ENCODE peak calls at places on chromosomes 12 and 14, in four cellular contexts. One of them, this sample, is unnamed.

GRCh38 chr12:110254971-110255540 is 26.0 kb upstream of the ATP2A2 start:
- DNase-seq in adrenal gland: no peak
- DNase-seq in fibroblast of mammary gland: no peak
- DNase-seq in stomach: no peak
- DNase-seq in this sample: no peak

GRCh38 chr12:46942579-46942978 is 116.8 kb upstream of the SLC38A4 start:
- DNase-seq in adrenal gland: no peak
- DNase-seq in fibroblast of mammary gland: peak
- DNase-seq in stomach: no peak
- DNase-seq in this sample: peak

GRCh38 chr12:41013921-41014642 is 174.0 kb upstream of the PDZRN4 start:
- DNase-seq in adrenal gland: no peak
- DNase-seq in fibroblast of mammary gland: peak
- DNase-seq in stomach: no peak
- DNase-seq in this sample: peak

GRCh38 chr14:104786726-104787675 is 8.5 kb downstream of the AKT1 start:
- DNase-seq in adrenal gland: no peak
- DNase-seq in fibroblast of mammary gland: no peak
- DNase-seq in stomach: no peak
- DNase-seq in this sample: no peak

GRCh38 chr12:53453953-53454640 is 2.2 kb downstream of the PCBP2 start:
- DNase-seq in adrenal gland: no peak
- DNase-seq in fibroblast of mammary gland: peak
- DNase-seq in stomach: no peak
- DNase-seq in this sample: no peak

GRCh38 chr12:107783406-107784376 is 9.2 kb downstream of the ASCL4 start:
- DNase-seq in adrenal gland: no peak
- DNase-seq in fibroblast of mammary gland: no peak
- DNase-seq in stomach: no peak
- DNase-seq in this sample: no peak

GRCh38 chr14:74908861-74909341 is 14.2 kb downstream of the RPS6KL1 start:
- DNase-seq in adrenal gland: no peak
- DNase-seq in fibroblast of mammary gland: no peak
- DNase-seq in stomach: no peak
- DNase-seq in this sample: no peak

GRCh38 chr12:111557271-111558106 is 41.6 kb downstream of the ATXN2 start:
- DNase-seq in adrenal gland: no peak
- DNase-seq in fibroblast of mammary gland: no peak
- DNase-seq in stomach: no peak
- DNase-seq in this sample: no peak

GRCh38 chr12:47686645-47687240 is 19.1 kb downstream of the RPAP3 start:
- DNase-seq in adrenal gland: no peak
- DNase-seq in fibroblast of mammary gland: peak
- DNase-seq in stomach: no peak
- DNase-seq in this sample: peak

GRCh38 chr14:100022772-100023451 is 42.3 kb upstream of the EVL start:
- DNase-seq in adrenal gland: no peak
- DNase-seq in fibroblast of mammary gland: peak
- DNase-seq in stomach: no peak
- DNase-seq in this sample: no peak

GRCh38 chr12:10491766-10492165 is 13.9 kb upstream of the EIF2S3B start:
- DNase-seq in adrenal gland: no peak
- DNase-seq in fibroblast of mammary gland: no peak
- DNase-seq in stomach: no peak
- DNase-seq in this sample: no peak

GRCh38 chr12:694734-695503 is 31.7 kb upstream of the NINJ2 start:
- DNase-seq in adrenal gland: no peak
- DNase-seq in fibroblast of mammary gland: no peak
- DNase-seq in stomach: no peak
- DNase-seq in this sample: no peak
- TF ChIP-seq CTCF in adrenal gland: no peak
- TF ChIP-seq CTCF in fibroblast of mammary gland: no peak
- TF ChIP-seq CTCF in stomach: no peak
- TF ChIP-seq CTCF in this sample: no peak

DNA sequence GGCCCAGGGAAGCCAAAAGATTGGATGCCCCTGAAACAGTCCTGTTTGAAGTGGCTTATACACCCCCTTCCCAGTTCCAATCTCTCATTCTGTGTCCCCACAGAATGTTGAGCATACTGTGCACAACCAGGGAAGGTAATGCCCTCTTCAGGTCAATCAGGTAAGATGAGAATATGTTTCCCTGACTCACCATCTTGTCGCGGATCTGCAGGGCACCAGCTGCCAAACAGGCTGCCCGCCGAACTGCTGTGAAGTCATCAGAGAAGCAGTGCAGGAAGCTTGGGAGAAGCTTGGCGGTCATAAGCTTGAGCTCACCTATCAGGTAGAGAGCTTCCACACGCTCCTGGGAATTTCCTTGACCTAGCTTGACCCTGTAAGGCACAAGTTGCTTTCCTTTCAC is 9.6 kb downstream of the RIOX1 start:
- DNase-seq in adrenal gland: no peak
- DNase-seq in fibroblast of mammary gland: no peak
- DNase-seq in stomach: no peak
- DNase-seq in this sample: peak
- TF ChIP-seq CTCF in adrenal gland: no peak
- TF ChIP-seq CTCF in fibroblast of mammary gland: no peak
- TF ChIP-seq CTCF in stomach: no peak
- TF ChIP-seq CTCF in this sample: no peak

GRCh38 chr12:50201987-50202521 is 34.9 kb upstream of the CERS5 start:
- DNase-seq in adrenal gland: no peak
- DNase-seq in fibroblast of mammary gland: peak
- DNase-seq in stomach: no peak
- DNase-seq in this sample: peak
- TF ChIP-seq CTCF in adrenal gland: no peak
- TF ChIP-seq CTCF in fibroblast of mammary gland: no peak
- TF ChIP-seq CTCF in stomach: no peak
- TF ChIP-seq CTCF in this sample: no peak

DNA sequence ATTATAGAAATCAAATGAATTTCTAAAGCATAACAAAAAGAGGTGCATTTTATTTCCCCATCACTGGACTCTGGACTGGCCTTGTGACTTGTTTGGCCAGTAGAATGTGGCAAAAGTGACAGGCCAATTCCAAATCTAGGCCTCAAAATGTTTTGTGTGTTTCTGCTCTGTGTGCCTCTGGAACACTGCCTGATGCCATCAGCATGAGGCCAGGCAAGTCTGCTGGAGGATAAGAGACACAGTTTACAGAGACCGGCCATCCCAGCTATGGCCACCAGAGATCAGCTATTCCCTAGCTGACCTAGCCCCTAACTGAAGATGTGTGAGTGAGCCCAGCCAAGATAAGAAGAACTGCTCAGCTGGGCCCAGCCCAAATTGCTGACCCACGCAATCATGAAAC is 32.9 kb downstream of the ASCL1 start:
- DNase-seq in adrenal gland: no peak
- DNase-seq in fibroblast of mammary gland: no peak
- DNase-seq in stomach: no peak
- DNase-seq in this sample: no peak
- TF ChIP-seq CTCF in adrenal gland: no peak
- TF ChIP-seq CTCF in fibroblast of mammary gland: no peak
- TF ChIP-seq CTCF in stomach: no peak
- TF ChIP-seq CTCF in this sample: no peak

GRCh38 chr12:77153706-77154105 is 88.3 kb upstream of the E2F7 start:
- DNase-seq in adrenal gland: no peak
- DNase-seq in fibroblast of mammary gland: peak
- DNase-seq in stomach: no peak
- DNase-seq in this sample: no peak

GRCh38 chr12:77151030-77151429 is 85.7 kb upstream of the E2F7 start:
- DNase-seq in adrenal gland: no peak
- DNase-seq in fibroblast of mammary gland: no peak
- DNase-seq in stomach: no peak
- DNase-seq in this sample: no peak

GRCh38 chr12:77152623-77153193 is 87.3 kb upstream of the E2F7 start:
- DNase-seq in adrenal gland: no peak
- DNase-seq in fibroblast of mammary gland: peak
- DNase-seq in stomach: no peak
- DNase-seq in this sample: peak
- TF ChIP-seq CTCF in adrenal gland: peak
- TF ChIP-seq CTCF in fibroblast of mammary gland: peak
- TF ChIP-seq CTCF in stomach: peak
- TF ChIP-seq CTCF in this sample: peak

GRCh38 chr14:24913746-24914145 is 136.2 kb downstream of the STXBP6 start:
- DNase-seq in adrenal gland: no peak
- DNase-seq in fibroblast of mammary gland: no peak
- DNase-seq in stomach: no peak
- DNase-seq in this sample: no peak

GRCh38 chr14:24918822-24919221 is 131.1 kb downstream of the STXBP6 start:
- DNase-seq in adrenal gland: no peak
- DNase-seq in fibroblast of mammary gland: no peak
- DNase-seq in stomach: no peak
- DNase-seq in this sample: no peak

GRCh38 chr14:24915403-24915921 is 134.5 kb downstream of the STXBP6 start:
- DNase-seq in adrenal gland: no peak
- DNase-seq in fibroblast of mammary gland: no peak
- DNase-seq in stomach: no peak
- DNase-seq in this sample: no peak

GRCh38 chr14:24913026-24913425 is 136.9 kb downstream of the STXBP6 start:
- DNase-seq in adrenal gland: no peak
- DNase-seq in fibroblast of mammary gland: no peak
- DNase-seq in stomach: no peak
- DNase-seq in this sample: no peak

GRCh38 chr14:24915958-24916595 is 133.9 kb downstream of the STXBP6 start:
- DNase-seq in adrenal gland: no peak
- DNase-seq in fibroblast of mammary gland: peak
- DNase-seq in stomach: no peak
- DNase-seq in this sample: no peak
- TF ChIP-seq CTCF in adrenal gland: no peak
- TF ChIP-seq CTCF in fibroblast of mammary gland: no peak
- TF ChIP-seq CTCF in stomach: no peak
- TF ChIP-seq CTCF in this sample: no peak

This sample was measured in MCF 10A.